ENCODE peak calls at places on chromosomes 16 and 17, in five cellular contexts. H, X, F, Q and L are unnamed samples.

GRCh38 chr17:38556234-38556633 is 49.5 kb downstream of the SRCIN1 start:
- DNase-seq in X (no peak), H (no peak), F (no peak), Q (no peak), L (no peak)

GRCh38 chr16:17238285-17239028 is 232.3 kb downstream of the XYLT1 start:
- DNase-seq in X (no peak), H (no peak), F (no peak), Q (no peak), L (no peak)

GRCh38 chr17:62671553-62671952 is 44.1 kb downstream of the MRC2 start:
- DNase-seq in X (no peak), Q (no peak), F (peak; percentile 92), H (no peak), L (no peak)

GRCh38 chr17:45046536-45047125 is 4.8 kb downstream of the DCAKD start:
- DNase-seq in X (no peak), F (no peak), H (no peak), Q (no peak), L (no peak)

GRCh38 chr16:8867483-8868271 is 1.1 kb downstream of the CARHSP1 start:
- DNase-seq in X (no peak), Q (peak; percentile 45), F (no peak), H (peak; percentile 80), L (no peak)

GRCh38 chr17:44599298-44600175 is 42.3 kb downstream of the FZD2 start:
- DNase-seq in Q (peak; percentile 42), F (no peak), X (peak; percentile 44), H (peak; percentile 95), L (no peak)

GRCh38 chr16:75096730-75097129 is 19.9 kb downstream of the LDHD start:
- DNase-seq in F (no peak), X (peak; percentile 94), Q (peak; percentile 78), H (no peak), L (no peak)

GRCh38 chr16:27315333-27316037 is 1.7 kb downstream of the IL4R start:
- DNase-seq in Q (peak; percentile 77), H (peak; percentile 78), X (peak; percentile 38), F (peak; percentile 77), L (no peak)

GRCh38 chr17:50043290-50044148 is 12.4 kb upstream of the ITGA3 start:
- DNase-seq in F (no peak), X (no peak), Q (peak; percentile 67), H (peak; percentile 87), L (no peak)

GRCh38 chr17:14594690-14595089 is 293.8 kb downstream of the HS3ST3B1 start:
- DNase-seq in F (no peak), Q (no peak), H (no peak), X (no peak), L (no peak)

GRCh38 chr16:89970011-89970410 is 21.5 kb downstream of the DEF8 start:
- DNase-seq in X (no peak), F (no peak), Q (peak; percentile 58), H (no peak), L (no peak)

GRCh38 chr17:70636517-70637133 is 467.3 kb downstream of the KCNJ2 start:
- DNase-seq in X (peak; percentile 65), H (no peak), F (no peak), Q (no peak), L (no peak)

GRCh38 chr17:47872651-47873161 is 21.7 kb upstream of the SP6 start:
- DNase-seq in F (no peak), Q (no peak), H (no peak), X (peak; percentile 76), L (no peak)

GRCh38 chr17:43694081-43694870 is 32.6 kb upstream of the MEOX1 start:
- DNase-seq in X (peak; percentile 92), H (peak; percentile 81), F (no peak), Q (peak; percentile 74), L (peak; percentile 55)

GRCh38 chr16:85448557-85449194 is 164.4 kb upstream of the GSE1 start:
- DNase-seq in F (no peak), X (no peak), H (no peak), Q (peak; percentile 62), L (no peak)

GRCh38 chr16:13994239-13995106 is 74.5 kb downstream of the ERCC4 start:
- DNase-seq in X (no peak), H (no peak), Q (no peak), F (no peak), L (no peak)

GRCh38 chr17:17081304-17081940 is 39.2 kb downstream of the MPRIP start:
- DNase-seq in X (no peak), F (no peak), Q (no peak), H (peak; percentile 55), L (no peak)

GRCh38 chr16:27287051-27287811 is 18.7 kb upstream of the NSMCE1 start:
- DNase-seq in X (no peak), H (no peak), F (no peak), Q (no peak), L (no peak)

GRCh38 chr17:39767147-39767546 is 29.4 kb downstream of the GRB7 start:
- DNase-seq in F (no peak), Q (no peak), H (no peak), X (no peak), L (no peak)

GRCh38 chr17:39774043-39774442 is 36.3 kb downstream of the GRB7 start:
- DNase-seq in H (no peak), F (no peak), X (no peak), Q (no peak), L (no peak)

GRCh38 chr17:39772987-39773664 is 35.4 kb downstream of the GRB7 start:
- DNase-seq in X (no peak), H (no peak), F (no peak), Q (no peak), L (no peak)

GRCh38 chr17:39772415-39772814 is 34.7 kb downstream of the GRB7 start:
- DNase-seq in H (no peak), Q (no peak), X (no peak), F (no peak), L (no peak)

GRCh38 chr17:39769974-39770587 is 32.3 kb downstream of the GRB7 start:
- DNase-seq in F (peak; percentile 86), X (no peak), H (no peak), Q (no peak), L (peak; percentile 47)
- H3K27ac ChIP-seq in F (peak overlapping the region; percentile 16), X (no peak overlapping the region), H (no peak overlapping the region), Q (no peak overlapping the region), L (peak overlapping the region; percentile 77)

DNA sequence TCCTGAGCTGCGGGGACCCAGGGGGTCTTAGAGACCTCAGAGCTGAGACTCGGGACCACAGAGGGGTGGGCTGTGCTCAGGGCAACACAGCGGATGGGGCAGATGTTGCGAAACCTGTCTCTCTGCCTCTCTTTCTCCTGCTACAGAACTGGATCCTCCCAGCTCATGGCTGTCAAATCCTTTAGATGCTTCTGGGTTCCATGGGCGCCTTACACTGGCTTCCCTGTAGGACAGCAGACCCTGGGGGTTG is 288.9 kb downstream of the SEC14L1 start:
- DNase-seq in Q (no peak), F (no peak), H (no peak), X (no peak), L (no peak)
- H3K4me1 ChIP-seq in Q (peaks cover 79% of the 10 kb centered on the region), F (peaks cover 42% of the 10 kb centered on the region), H (peaks cover 77% of the 10 kb centered on the region), X (peaks cover 39% of the 10 kb centered on the region), L (peaks cover 82% of the 10 kb centered on the region)

DNA sequence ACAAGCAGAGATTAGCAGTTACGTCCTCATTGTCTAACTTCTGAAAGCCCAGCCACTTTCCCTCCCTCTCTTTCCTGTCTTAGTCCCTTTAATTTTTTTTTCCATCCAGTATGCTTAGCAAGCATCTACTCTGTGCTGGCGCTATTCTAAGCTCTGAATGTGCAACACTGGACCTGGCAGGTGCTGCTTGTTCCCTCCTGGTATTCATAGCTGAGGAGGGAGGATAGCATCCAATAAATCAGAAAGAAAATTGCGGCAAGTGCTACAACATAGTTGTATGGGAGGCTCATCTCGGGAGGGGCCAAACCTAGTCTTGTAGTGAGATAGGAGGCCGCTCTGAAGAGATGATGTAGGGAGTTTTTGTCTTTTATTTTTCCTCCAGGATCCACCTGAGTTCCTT is 457.3 kb upstream of the HSBP1 start:
- DNase-seq in Q (no peak), H (no peak), F (no peak), X (no peak), L (no peak)
- H3K27ac ChIP-seq in Q (no peak overlapping the region), H (no peak overlapping the region), F (no peak overlapping the region), X (no peak overlapping the region), L (no peak overlapping the region)

GRCh38 chr17:8153550-8153956 is 1.3 kb upstream of the PER1 start:
- DNase-seq in F (no peak), Q (peak; percentile 90), X (peak; percentile 38), H (peak; percentile 93), L (no peak)
- H3K4me1 ChIP-seq in F (peaks cover 40% of the 10 kb centered on the region), Q (peaks cover 35% of the 10 kb centered on the region), X (peaks cover 30% of the 10 kb centered on the region), H (peaks cover 29% of the 10 kb centered on the region), L (peaks cover 62% of the 10 kb centered on the region)

GRCh38 chr16:11672206-11673090 is 4.2 kb downstream of the SNN start:
- DNase-seq in H (no peak), X (no peak), Q (no peak), F (no peak), L (no peak)
- H3K27ac ChIP-seq in H (peak overlapping the region; percentile 59), X (peak overlapping the region; percentile 26), Q (no peak overlapping the region), F (no peak overlapping the region), L (peak overlapping the region; percentile 12)

GRCh38 chr17:80760501-80760900 is 215.9 kb downstream of the RPTOR start:
- DNase-seq in F (peak; percentile 11), H (no peak), Q (peak; percentile 65), X (no peak), L (no peak)

GRCh38 chr17:80761421-80761871 is 216.8 kb downstream of the RPTOR start:
- DNase-seq in X (no peak), H (no peak), Q (no peak), F (peak; percentile 69), L (peak; percentile 66)

GRCh38 chr17:80762076-80762475 is 217.4 kb downstream of the RPTOR start:
- DNase-seq in Q (no peak), F (no peak), H (no peak), X (no peak), L (no peak)

GRCh38 chr17:80765241-80766022 is 220.8 kb downstream of the RPTOR start:
- DNase-seq in X (no peak), F (no peak), Q (no peak), H (no peak), L (no peak)

DNA sequence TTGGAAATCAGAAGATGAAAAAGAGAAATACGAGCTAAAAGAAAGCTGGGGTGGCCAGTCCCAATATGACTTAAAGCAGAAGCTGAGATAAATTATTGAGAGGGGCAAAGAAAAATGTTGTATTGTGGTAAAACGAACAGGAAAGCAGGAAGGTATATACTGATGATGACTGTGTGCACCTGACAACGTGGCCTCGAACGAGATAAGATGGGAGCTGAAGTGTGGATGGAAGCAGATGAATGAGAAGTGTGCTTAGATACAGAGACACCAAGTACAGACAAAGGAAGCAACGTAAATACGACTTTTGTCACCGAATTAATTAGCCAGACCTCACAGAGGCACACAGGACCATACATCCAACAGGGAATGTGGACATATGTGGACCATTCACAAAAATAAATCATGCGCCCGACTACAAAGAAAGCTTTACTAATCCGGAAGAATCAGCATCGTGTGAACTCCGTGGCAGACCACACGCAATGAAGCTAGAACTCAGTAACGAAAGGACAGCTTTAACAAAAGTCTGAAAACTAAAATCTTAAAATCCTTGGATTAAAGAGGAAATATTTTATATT is 218.7 kb downstream of the RPTOR start:
- DNase-seq in Q (no peak), F (no peak), X (no peak), H (no peak), L (no peak)
- H3K4me1 ChIP-seq in Q (peaks cover 8% of the 10 kb centered on the region), F (peaks cover 36% of the 10 kb centered on the region), X (no peaks in the 10 kb centered on the region), H (no peaks in the 10 kb centered on the region), L (peaks cover 56% of the 10 kb centered on the region)

GRCh38 chr17:75570772-75571171 is 16.8 kb upstream of the MYO15B start:
- DNase-seq in H (no peak), F (no peak), X (no peak), Q (no peak), L (no peak)
- H3K27ac ChIP-seq in H (no peak overlapping the region), F (no peak overlapping the region), X (no peak overlapping the region), Q (peak overlapping the region; percentile 48), L (no peak overlapping the region)

GRCh38 chr17:73198201-73198929 is 5.5 kb downstream of the COG1 start:
- DNase-seq in X (no peak), Q (no peak), F (no peak), H (peak; percentile 24), L (no peak)
- H3K4me1 ChIP-seq in X (peaks cover 5% of the 10 kb centered on the region), Q (peaks cover 10% of the 10 kb centered on the region), F (peaks cover 4% of the 10 kb centered on the region), H (peaks cover 7% of the 10 kb centered on the region), L (peaks cover 8% of the 10 kb centered on the region)